ENCODE peak calls at places on chromosomes 11 and 22, in four cellular contexts. V is neuronal stem cell, F is IMR-90, L is mesendoderm. N is an unnamed sample. For H3K36me3, the result is how much of the 10 kb centered on the place peaks cover.

GRCh38 chr11:117145393-117145761 is 1.3 kb downstream of the PAFAH1B2 start:
- DNase-seq in V (peak), F (peak), L (peak), N (peak)

GRCh38 chr11:133927690-133928627 is 28.8 kb downstream of the IGSF9B start:
- DNase-seq in V (no peak), F (peak), L (peak), N (peak)

GRCh38 chr11:74371269-74372039 is 26.8 kb downstream of the PGM2L1 start:
- DNase-seq in V (no peak), F (peak), L (no peak), N (peak)

GRCh38 chr11:122920579-122920978 is 38.0 kb downstream of the JHY start:
- DNase-seq in V (peak), F (no peak), L (peak), N (no peak)

GRCh38 chr11:45565589-45565988 is 99.8 kb downstream of the CHST1 start:
- DNase-seq in V (no peak), F (no peak), L (no peak), N (no peak)

GRCh38 chr22:36386351-36386899 is 1.3 kb downstream of the MYH9 start:
- DNase-seq in V (no peak), F (no peak), L (no peak), N (peak)

GRCh38 chr11:85590848-85591483 is 36.2 kb downstream of the DLG2 start:
- DNase-seq in V (peak), F (peak), L (peak), N (peak)

GRCh38 chr11:72726266-72727220 is 25.7 kb downstream of the ARAP1 start:
- DNase-seq in V (no peak), F (no peak), L (no peak), N (no peak)

GRCh38 chr11:121553367-121553766 is 100.6 kb upstream of the SORL1-AS1 start:
- DNase-seq in V (no peak), F (no peak), L (no peak), N (no peak)

GRCh38 chr22:49784987-49785614 is 42.6 kb downstream of the BRD1 start:
- DNase-seq in V (no peak), F (no peak), L (no peak), N (no peak)

GRCh38 chr22:49784630-49784971 is 43.1 kb downstream of the BRD1 start:
- DNase-seq in V (no peak), F (no peak), L (no peak), N (no peak)

GRCh38 chr22:49783926-49784629 is 43.6 kb downstream of the BRD1 start:
- DNase-seq in V (no peak), F (no peak), L (no peak), N (no peak)

GRCh38 chr22:49780992-49781782 is 46.5 kb downstream of the BRD1 start:
- DNase-seq in V (no peak), F (no peak), L (no peak), N (no peak)

GRCh38 chr22:49783036-49783746 is 44.5 kb downstream of the BRD1 start:
- DNase-seq in V (no peak), F (no peak), L (no peak), N (no peak)
- H3K36me3 ChIP-seq in V (half or more), F (half or more), L (under half), N (under half)

GRCh38 chr22:30332994-30333706 is 6.4 kb upstream of the TBC1D10A start:
- DNase-seq in V (no peak), F (no peak), L (no peak), N (no peak)
- H2BK15ac ChIP-seq in V (no peak), F (no peak), L (no peak), N (no peak)

GRCh38 chr11:70430671-70431574 is 32.6 kb downstream of the CTTN start:
- DNase-seq in V (no peak), F (no peak), L (no peak), N (no peak)
- H3K36me3 ChIP-seq in V (half or more), F (half or more), L (under half), N (half or more)

GRCh38 chr11:15095736-15096228 is 18.9 kb upstream of the INSC start:
- DNase-seq in V (no peak), F (no peak), L (no peak), N (no peak)

GRCh38 chr11:15091620-15092019 is 18.2 kb downstream of the CALCB start:
- DNase-seq in V (no peak), F (no peak), L (no peak), N (no peak)

GRCh38 chr11:15093432-15093831 is 20.0 kb downstream of the CALCB start:
- DNase-seq in V (no peak), F (no peak), L (no peak), N (no peak)

DNA sequence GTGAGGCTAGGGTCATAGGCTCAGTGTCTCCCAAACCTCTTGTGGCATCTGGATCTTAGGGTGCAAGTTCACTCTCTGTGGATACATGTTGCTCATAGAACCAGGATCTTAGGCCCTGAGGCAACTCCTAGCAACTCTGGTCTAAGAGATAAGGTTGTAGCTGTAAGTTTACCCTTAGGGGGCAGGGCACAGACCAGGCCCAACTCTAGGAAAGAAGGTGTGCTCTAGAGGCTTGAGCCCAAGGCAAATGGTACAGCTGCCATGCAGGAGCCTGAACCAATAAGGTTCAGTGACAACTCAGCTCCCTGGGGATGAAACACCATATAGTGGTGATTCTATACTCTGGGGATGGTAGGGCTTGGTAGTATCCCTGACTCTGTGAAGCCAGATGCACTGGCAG is 17.8 kb downstream of the CALCB start:
- DNase-seq in V (no peak), F (no peak), L (peak), N (no peak)
- H2BK15ac ChIP-seq in V (no peak), F (no peak), L (no peak), N (no peak)

GRCh38 chr22:50576070-50576469 is 2.2 kb downstream of the CPT1B start:
- DNase-seq in V (no peak), F (peak), L (peak), N (peak)
- H3K36me3 ChIP-seq in V (half or more), F (under half), L (under half), N (half or more)

DNA sequence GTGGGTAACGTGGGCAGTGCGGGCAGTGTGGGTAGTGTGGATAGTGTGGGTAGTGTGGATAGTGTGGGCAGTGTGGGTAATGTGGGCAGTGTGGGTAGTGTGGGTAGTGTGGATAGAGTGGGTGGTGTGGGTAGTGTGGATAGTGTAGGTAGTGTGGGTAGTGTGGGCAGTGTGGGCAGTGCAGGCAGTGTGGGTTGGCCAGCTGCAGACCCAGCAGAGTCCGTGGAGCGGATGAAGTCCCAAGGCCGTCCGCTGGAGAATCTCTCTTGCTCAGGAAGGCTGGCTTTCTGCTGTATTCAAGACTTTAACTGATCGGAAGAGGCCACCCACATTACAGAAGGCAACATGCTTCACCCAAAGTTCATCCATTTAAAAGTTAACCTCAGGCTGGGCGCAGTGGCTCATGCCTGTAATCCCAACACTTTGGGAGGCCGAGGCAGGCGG is 26.0 kb upstream of the KRTAP5-6 start:
- DNase-seq in V (no peak), F (no peak), L (no peak), N (no peak)
- H2BK15ac ChIP-seq in V (peak), F (no peak), L (no peak), N (no peak)

GRCh38 chr22:17559188-17559587 is 4.1 kb upstream of the SLC25A18 start:
- DNase-seq in V (no peak), F (no peak), L (no peak), N (no peak)
- H3K36me3 ChIP-seq in V (half or more), F (under half), L (under half), N (under half)

GRCh38 chr22:39649500-39650089 is 79.0 kb downstream of the CACNA1I start:
- DNase-seq in V (no peak), F (no peak), L (no peak), N (no peak)

GRCh38 chr22:39643311-39644083 is 72.9 kb downstream of the CACNA1I start:
- DNase-seq in V (no peak), F (peak), L (no peak), N (no peak)

GRCh38 chr22:39645532-39645931 is 75.0 kb downstream of the CACNA1I start:
- DNase-seq in V (no peak), F (no peak), L (no peak), N (no peak)

GRCh38 chr22:39647836-39648500 is 77.4 kb downstream of the CACNA1I start:
- DNase-seq in V (no peak), F (no peak), L (no peak), N (no peak)

DNA sequence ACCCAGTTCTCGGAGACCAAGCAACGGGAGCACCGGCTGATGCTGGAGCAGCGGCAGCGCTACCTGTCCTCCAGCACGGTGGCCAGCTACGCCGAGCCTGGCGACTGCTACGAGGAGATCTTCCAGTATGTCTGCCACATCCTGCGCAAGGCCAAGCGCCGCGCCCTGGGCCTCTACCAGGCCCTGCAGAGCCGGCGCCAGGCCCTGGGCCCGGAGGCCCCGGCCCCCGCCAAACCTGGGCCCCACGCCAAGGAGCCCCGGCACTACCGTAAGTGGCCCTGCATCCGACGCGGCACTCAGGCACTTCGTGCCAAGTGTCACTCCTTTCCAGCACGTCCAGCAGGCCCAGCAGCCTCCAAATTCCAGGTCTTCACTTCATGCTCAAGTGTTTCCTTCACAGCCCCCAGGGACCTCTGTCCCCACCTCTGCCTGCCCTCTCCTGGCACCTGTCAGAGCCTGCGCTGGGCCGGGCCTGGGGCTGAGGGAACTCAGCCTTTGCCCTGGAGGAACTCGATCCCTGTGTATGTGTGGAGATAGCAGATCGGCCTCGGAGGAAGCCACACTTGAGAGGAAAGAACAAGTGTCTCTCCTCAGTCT is 76.2 kb downstream of the CACNA1I start:
- DNase-seq in V (no peak), F (no peak), L (no peak), N (no peak)
- H2BK15ac ChIP-seq in V (no peak), F (no peak), L (no peak), N (no peak)

N was measured in mesenchymal stem cell.